ENCODE peak calls at places on chromosomes 3 and 15, in seven cellular contexts. G is H1, L is Panc1, Z is HCT116, H is HepG2, K is GM12878, T is K562. A is an unnamed sample.

GRCh38 chr3:56379723-56380287 is 88.5 kb downstream of the ERC2 start:
- DNase-seq in G (no peak), L (no peak), Z (no peak), H (no peak), K (no peak), T (no peak), A (peak)

GRCh38 chr3:135311699-135312098 is 516.6 kb downstream of the EPHB1 start:
- DNase-seq in G (no peak), L (no peak), Z (no peak), H (no peak), K (no peak), T (no peak), A (no peak)

GRCh38 chr15:33742807-33743206 is 225.5 kb upstream of the CHRM5 start:
- DNase-seq in G (no peak), L (no peak), Z (no peak), H (no peak), K (no peak), T (no peak), A (no peak)

GRCh38 chr3:182585532-182586150 is 207.7 kb upstream of the ATP11B start:
- DNase-seq in G (no peak), L (no peak), Z (no peak), H (peak), K (no peak), T (no peak), A (no peak)

GRCh38 chr3:37816271-37816670 is 45.4 kb upstream of the CTDSPL start:
- DNase-seq in G (no peak), L (no peak), Z (no peak), H (no peak), K (no peak), T (no peak), A (no peak)

GRCh38 chr15:73584699-73585420 is 48.3 kb downstream of the NPTN start:
- DNase-seq in G (no peak), L (no peak), Z (no peak), H (no peak), K (no peak), T (no peak), A (no peak)

GRCh38 chr15:22949074-22949547 is 31.1 kb downstream of the CYFIP1 start:
- DNase-seq in G (peak), L (no peak), Z (no peak), H (no peak), K (no peak), T (peak), A (peak)

GRCh38 chr3:133295199-133295901 is 104.5 kb upstream of the BFSP2 start:
- DNase-seq in G (no peak), L (no peak), Z (no peak), H (no peak), K (peak), T (no peak), A (no peak)

GRCh38 chr15:68493629-68494028 is 61.7 kb upstream of the ITGA11 start:
- DNase-seq in G (no peak), L (no peak), Z (no peak), H (no peak), K (no peak), T (no peak), A (no peak)

GRCh38 chr3:122784436-122784835 is 9.2 kb downstream of the HSPBAP1 start:
- DNase-seq in G (no peak), L (no peak), Z (no peak), H (no peak), K (no peak), T (no peak), A (no peak)

GRCh38 chr15:97748576-97748975 is 211.9 kb upstream of the ARRDC4 start:
- DNase-seq in G (no peak), L (no peak), Z (no peak), H (no peak), K (no peak), T (no peak), A (peak)

GRCh38 chr3:144105542-144105941 is 133.9 kb downstream of the DIPK2A start:
- DNase-seq in G (no peak), L (no peak), Z (no peak), H (peak), K (no peak), T (no peak), A (no peak)

GRCh38 chr3:16060945-16061344 is 113.5 kb upstream of the GALNT15 start:
- DNase-seq in G (no peak), L (no peak), Z (no peak), H (no peak), K (no peak), T (no peak), A (no peak)

GRCh38 chr15:40340740-40341400 is at the start of gene CCDC9B:
- DNase-seq in G (peak), L (no peak), Z (peak), H (peak), K (no peak), T (peak), A (peak)

GRCh38 chr15:83283813-83284562 is 476 bp downstream of the BNC1 start:
- DNase-seq in G (peak), L (no peak), Z (no peak), H (no peak), K (no peak), T (no peak), A (peak)

GRCh38 chr15:63444607-63445006 is 59.8 kb upstream of the USP3 start:
- DNase-seq in G (no peak), L (no peak), Z (no peak), H (no peak), K (no peak), T (no peak), A (no peak)

GRCh38 chr3:101084404-101084803 is 91.2 kb upstream of the ABI3BP start:
- DNase-seq in G (no peak), L (no peak), Z (no peak), H (no peak), K (no peak), T (no peak), A (no peak)

GRCh38 chr15:92907229-92907628 is 7.1 kb downstream of the CHD2 start:
- DNase-seq in G (no peak), L (no peak), Z (no peak), H (no peak), K (no peak), T (no peak), A (no peak)

GRCh38 chr15:92907880-92908279 is 7.8 kb downstream of the CHD2 start:
- DNase-seq in G (no peak), L (no peak), Z (no peak), H (no peak), K (no peak), T (no peak), A (no peak)

GRCh38 chr15:92906038-92906437 is 5.9 kb downstream of the CHD2 start:
- DNase-seq in G (no peak), L (no peak), Z (no peak), H (no peak), K (no peak), T (no peak), A (no peak)

GRCh38 chr15:92904832-92905640 is 4.9 kb downstream of the CHD2 start:
- DNase-seq in G (no peak), L (no peak), Z (no peak), H (no peak), K (no peak), T (no peak), A (no peak)

DNA sequence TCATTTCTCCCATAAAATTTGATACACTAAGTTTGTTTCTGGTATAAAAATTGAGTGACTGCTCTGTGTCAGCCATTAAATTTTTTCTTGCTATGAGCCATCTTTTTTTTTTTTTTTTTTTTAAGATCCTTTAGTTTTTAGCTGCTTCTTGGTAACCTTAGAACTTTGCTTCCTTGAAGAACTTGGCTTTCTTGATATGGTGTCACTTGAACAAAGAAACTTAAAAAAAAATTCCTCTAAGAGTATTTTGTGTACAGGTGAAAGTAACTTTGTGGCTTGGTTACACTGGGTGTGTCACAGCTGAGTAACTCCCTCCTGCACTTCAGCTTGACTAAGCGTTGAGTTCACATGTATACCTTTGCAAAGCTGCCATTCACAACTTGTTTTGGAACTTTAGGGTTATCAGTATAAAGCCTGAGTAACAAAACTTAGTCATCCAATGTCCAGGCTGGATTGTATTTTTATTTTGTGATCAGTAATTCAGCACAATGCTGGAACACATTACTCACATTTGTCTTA is 6.5 kb downstream of the CHD2 start:
- DNase-seq in G (no peak), L (no peak), Z (peak), H (no peak), K (no peak), T (no peak), A (no peak)
- TF ChIP-seq SIN3A in G (no peak), L (no peak), Z (peak), H (no peak), K (no peak), T (no peak), A (no peak)

GRCh38 chr15:58080398-58080797 is 14.9 kb upstream of the ALDH1A2 start:
- DNase-seq in G (no peak), L (no peak), Z (no peak), H (no peak), K (no peak), T (no peak), A (no peak)

GRCh38 chr15:58081446-58081845 is 15.9 kb upstream of the ALDH1A2 start:
- DNase-seq in G (no peak), L (no peak), Z (no peak), H (no peak), K (no peak), T (no peak), A (no peak)

GRCh38 chr15:58077427-58077826 is 11.9 kb upstream of the ALDH1A2 start:
- DNase-seq in G (no peak), L (no peak), Z (peak), H (peak), K (no peak), T (no peak), A (no peak)

GRCh38 chr15:58081891-58082290 is 16.4 kb upstream of the ALDH1A2 start:
- DNase-seq in G (no peak), L (no peak), Z (no peak), H (no peak), K (no peak), T (no peak), A (no peak)

DNA sequence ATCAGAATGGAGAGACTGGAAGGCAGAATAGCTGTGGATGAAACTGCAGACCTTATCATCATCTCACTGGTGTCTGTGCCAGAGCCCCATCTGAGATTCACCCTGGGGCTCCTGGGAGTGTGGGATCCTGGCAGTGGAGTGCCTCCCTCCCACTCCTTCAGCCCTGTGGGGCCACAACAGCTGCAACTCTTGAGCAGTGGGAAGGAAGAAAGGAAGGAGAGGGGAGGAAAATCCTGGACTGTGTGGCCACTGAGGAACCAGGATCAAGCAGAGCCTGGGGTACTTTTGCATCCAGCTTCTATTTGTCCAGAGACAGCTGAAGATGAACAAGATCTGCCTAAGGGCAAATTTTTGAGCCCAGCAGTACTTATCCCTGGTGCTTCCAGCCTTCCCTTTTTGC is 13.1 kb upstream of the ALDH1A2 start:
- DNase-seq in G (no peak), L (no peak), Z (no peak), H (no peak), K (no peak), T (no peak), A (peak)
- TF ChIP-seq SIN3A in G (no peak), L (no peak), Z (no peak), H (no peak), K (no peak), T (no peak), A (no peak)

GRCh38 chr3:191500892-191501291 is 39.9 kb downstream of the PYDC2 start:
- DNase-seq in G (no peak), L (no peak), Z (no peak), H (no peak), K (no peak), T (no peak), A (no peak)

GRCh38 chr3:191499307-191500125 is 38.6 kb downstream of the PYDC2 start:
- DNase-seq in G (peak), L (no peak), Z (no peak), H (no peak), K (no peak), T (no peak), A (peak)

GRCh38 chr3:191502583-191502982 is 41.6 kb downstream of the PYDC2 start:
- DNase-seq in G (no peak), L (no peak), Z (peak), H (peak), K (no peak), T (peak), A (no peak)
- TF ChIP-seq SIN3A in G (no peak), L (no peak), Z (no peak), H (no peak), K (no peak), T (no peak), A (no peak)

GRCh38 chr3:17782751-17783150 is 40.3 kb upstream of the TBC1D5 start:
- DNase-seq in G (no peak), L (no peak), Z (no peak), H (no peak), K (no peak), T (no peak), A (no peak)
- TF ChIP-seq SIN3A in G (no peak), L (no peak), Z (no peak), H (no peak), K (no peak), T (no peak), A (no peak)

DNA sequence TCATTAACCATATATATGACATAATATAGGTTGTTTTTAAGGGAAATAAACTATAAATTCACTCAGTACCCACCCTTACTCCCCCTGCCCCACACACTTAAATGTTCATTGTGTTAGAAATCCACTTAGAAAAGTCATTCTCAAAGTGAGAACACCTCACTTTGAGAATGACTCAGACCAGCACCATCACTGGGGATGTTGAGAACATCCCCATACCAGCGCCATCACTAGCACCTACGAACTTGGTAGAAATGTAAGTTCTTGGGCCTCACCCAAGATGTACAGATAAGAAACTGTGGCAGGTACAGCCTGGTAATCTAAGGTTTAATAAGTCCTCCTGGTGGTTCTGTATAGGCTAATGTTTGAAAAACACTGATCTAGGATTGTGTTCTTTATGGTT is 362.6 kb downstream of the LPP start:
- DNase-seq in G (no peak), L (no peak), Z (no peak), H (no peak), K (no peak), T (no peak), A (no peak)
- TF ChIP-seq SIN3A in G (no peak), L (no peak), Z (no peak), H (no peak), K (no peak), T (no peak), A (no peak)

GRCh38 chr3:161863775-161864174 is 367.2 kb downstream of the OTOL1 start:
- DNase-seq in G (no peak), L (no peak), Z (no peak), H (no peak), K (no peak), T (no peak), A (no peak)
- TF ChIP-seq SIN3A in G (no peak), L (no peak), Z (no peak), H (no peak), K (no peak), T (no peak), A (no peak)

DNA sequence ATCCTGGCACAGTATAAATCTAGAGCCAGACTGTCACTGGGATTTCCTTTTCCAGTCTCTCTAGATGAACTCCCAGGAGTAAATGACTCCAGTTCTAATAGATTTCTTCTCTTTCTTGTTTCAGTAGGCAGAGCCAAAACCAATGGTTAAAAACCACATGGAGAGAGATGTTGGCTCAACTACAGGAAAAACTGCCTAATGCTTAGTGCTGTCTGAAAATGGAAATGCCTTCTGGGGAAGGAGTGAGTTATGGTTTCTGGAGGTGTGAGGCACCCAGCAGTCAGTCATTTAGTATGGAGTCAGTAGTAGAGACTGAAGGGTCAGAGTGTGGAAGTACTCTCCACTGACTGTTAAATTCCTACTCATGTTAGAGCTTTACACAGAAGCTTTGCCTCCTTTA is 136.7 kb downstream of the CCNL1 start:
- DNase-seq in G (no peak), L (no peak), Z (no peak), H (no peak), K (no peak), T (no peak), A (no peak)
- TF ChIP-seq SIN3A in G (no peak), L (no peak), Z (no peak), H (no peak), K (no peak), T (no peak), A (no peak)